ENCODE peak calls at places on chromosome 16, in nine cellular contexts. X is dorsolateral prefrontal cortex, R is progenitor cell of endocrine pancreas, M is kidney, U is Calu3, A is fibroblast of mammary gland, Q is choroid plexus epithelial cell, V is GM23338, O is CD14-positive monocyte. C is an unnamed sample.

GRCh38 chr16:88014201-88014781 is 63.1 kb downstream of the BANP start:
- DNase-seq in X (peak; percentile 25), R (no peak), M (no peak), U (no peak), A (peak; percentile 50), Q (peak; percentile 57), V (no peak), O (peak; percentile 26), C (no peak)

GRCh38 chr16:53703590-53704444 is at the start of the genes FTO and RPGRIP1L:
- DNase-seq in X (peak; percentile 100), R (peak; percentile 100), M (peak; percentile 99), U (peak; percentile 99), A (peak; percentile 99), Q (peak; percentile 99), V (peak; percentile 98), O (peak; percentile 98), C (peak; percentile 99)

GRCh38 chr16:83926726-83927397 is 26.2 kb upstream of the OSGIN1 start:
- DNase-seq in X (peak; percentile 85), R (peak; percentile 90), M (peak; percentile 89), U (peak; percentile 95), A (peak; percentile 62), Q (peak; percentile 67), V (peak; percentile 90), O (peak; percentile 52), C (peak; percentile 71)

GRCh38 chr16:84617068-84617630 is 729 bp downstream of the COTL1 start:
- DNase-seq in X (no peak), R (no peak), M (peak; percentile 89), U (peak; percentile 41), A (no peak), Q (peak; percentile 16), V (no peak), O (no peak), C (peak; percentile 70)

GRCh38 chr16:23395732-23396131 is 57.3 kb downstream of the COG7 start:
- DNase-seq in X (no peak), R (no peak), M (peak; percentile 24), U (no peak), A (no peak), Q (no peak), V (no peak), O (no peak), C (no peak)

GRCh38 chr16:53881371-53881770 is 177.4 kb downstream of the FTO start:
- DNase-seq in X (no peak), R (no peak), M (no peak), U (no peak), A (peak; percentile 90), Q (peak; percentile 84), V (no peak), O (no peak), C (no peak)

GRCh38 chr16:54582631-54583250 is 296.2 kb upstream of the IRX3 start:
- DNase-seq in X (no peak), R (no peak), M (no peak), U (no peak), A (no peak), Q (no peak), V (no peak), O (no peak), C (no peak)

GRCh38 chr16:88924834-88925539 is 52.0 kb downstream of the CBFA2T3 start:
- DNase-seq in X (peak; percentile 69), R (no peak), M (no peak), U (peak; percentile 88), A (peak; percentile 87), Q (peak; percentile 93), V (peak; percentile 64), O (no peak), C (peak; percentile 68)

GRCh38 chr16:3652373-3653037 is 2.0 kb upstream of the DNASE1 start:
- DNase-seq in X (peak; percentile 21), R (no peak), M (peak; percentile 44), U (no peak), A (no peak), Q (no peak), V (no peak), O (no peak), C (no peak)

GRCh38 chr16:70745536-70746025 is 55.4 kb downstream of the VAC14 start:
- DNase-seq in X (no peak), R (no peak), M (no peak), U (no peak), A (no peak), Q (no peak), V (no peak), O (no peak), C (no peak)

GRCh38 chr16:28089992-28090365 is 26.5 kb upstream of the GSG1L start:
- DNase-seq in X (no peak), R (no peak), M (no peak), U (no peak), A (no peak), Q (no peak), V (no peak), O (no peak), C (no peak)

GRCh38 chr16:86809458-86809955 is 231.2 kb downstream of the FOXL1 start:
- DNase-seq in X (no peak), R (no peak), M (no peak), U (peak; percentile 52), A (peak; percentile 87), Q (peak; percentile 47), V (peak; percentile 23), O (no peak), C (no peak)

DNA sequence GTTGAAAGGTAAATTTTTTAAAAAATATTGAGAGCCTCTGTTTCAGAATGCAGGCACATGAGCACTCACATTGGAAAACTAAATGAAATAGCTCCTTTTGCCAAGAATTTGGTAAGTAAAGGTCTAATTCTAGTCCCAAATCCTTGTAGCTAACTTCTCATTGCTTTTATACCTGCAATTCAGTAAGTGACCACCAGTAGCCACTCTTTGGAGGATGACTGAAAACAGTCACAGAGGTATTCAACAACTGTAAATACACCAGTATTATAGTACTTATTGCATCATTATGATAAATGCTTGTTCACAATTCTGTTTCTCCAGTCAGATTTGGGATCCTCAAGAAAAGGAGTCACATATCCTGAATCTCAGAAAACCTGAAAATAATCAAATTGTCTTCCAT is 562.4 kb upstream of the CDH11 start:
- DNase-seq in X (no peak), R (no peak), M (no peak), U (no peak), A (no peak), Q (no peak), V (peak; percentile 17), O (no peak), C (no peak)
- TF ChIP-seq CTCF in X (no peak), R (no peak), M (no peak), U (no peak), A (peak; percentile 30), Q (peak; percentile 34), V (peak; percentile 29), O (no peak), C (no peak)

GRCh38 chr16:15464401-15465186 is 30.2 kb downstream of the BMERB1 start:
- DNase-seq in X (no peak), R (no peak), M (no peak), U (no peak), A (no peak), Q (peak; percentile 37), V (no peak), O (no peak), C (no peak)

GRCh38 chr16:15466131-15466530 is 31.7 kb downstream of the BMERB1 start:
- DNase-seq in X (no peak), R (no peak), M (no peak), U (no peak), A (no peak), Q (no peak), V (no peak), O (no peak), C (no peak)

GRCh38 chr16:15461376-15461775 is 27.0 kb downstream of the BMERB1 start:
- DNase-seq in X (no peak), R (no peak), M (no peak), U (no peak), A (no peak), Q (no peak), V (no peak), O (no peak), C (no peak)

DNA sequence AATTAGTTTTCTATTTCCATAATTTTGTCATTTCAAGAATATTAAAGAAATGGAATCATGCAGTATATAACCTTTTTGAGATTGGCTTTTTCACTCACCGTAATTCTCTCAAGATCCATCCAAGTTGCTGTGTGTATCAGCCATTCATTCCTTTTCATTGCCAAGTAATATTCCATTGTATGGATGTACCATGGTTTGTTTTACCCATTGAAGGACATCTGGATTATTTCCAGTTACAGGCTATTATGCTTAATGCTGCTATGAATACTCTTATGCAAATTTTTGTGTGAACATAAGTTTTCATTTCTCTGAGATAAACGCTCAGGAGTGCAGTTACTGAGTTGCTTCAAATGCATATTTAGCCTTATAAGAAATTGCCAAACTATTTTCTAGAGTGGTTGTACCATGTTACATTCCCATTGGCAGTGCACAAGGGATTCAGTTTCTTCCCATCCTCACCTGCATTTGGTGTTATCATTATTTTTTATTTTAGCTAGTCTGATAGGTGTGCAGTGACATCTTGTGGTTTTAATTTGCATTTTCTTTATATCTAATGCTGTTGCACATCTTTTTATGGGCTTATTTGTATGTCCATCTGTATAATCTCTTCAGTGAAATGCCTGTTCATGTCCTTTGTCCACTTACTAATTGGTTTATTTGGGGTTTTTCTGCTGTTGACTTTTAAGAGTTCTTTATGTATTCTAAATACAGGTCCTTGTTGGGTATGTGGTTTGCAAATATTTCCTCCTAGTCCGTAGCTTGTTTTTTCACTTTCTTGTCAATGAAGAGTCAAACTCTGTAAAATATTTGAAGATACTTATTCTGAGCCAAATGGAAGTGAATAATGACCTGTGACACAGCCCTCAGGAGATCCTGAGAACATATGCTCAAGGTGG is 32.7 kb downstream of the BMERB1 start:
- DNase-seq in X (no peak), R (no peak), M (no peak), U (no peak), A (peak; percentile 37), Q (peak; percentile 33), V (no peak), O (no peak), C (no peak)
- TF ChIP-seq CTCF in X (no peak), R (peak; percentile 33), M (peak; percentile 5), U (peak; percentile 50), A (peak; percentile 31), Q (peak; percentile 31), V (no peak), O (peak; percentile 31), C (no peak)

GRCh38 chr16:65126845-65127624 is 5.2 kb upstream of the CDH11 start:
- DNase-seq in X (no peak), R (no peak), M (no peak), U (no peak), A (no peak), Q (no peak), V (peak; percentile 26), O (no peak), C (no peak)
- TF ChIP-seq CTCF in X (peak; percentile 27), R (peak; percentile 47), M (no peak), U (no peak), A (peak; percentile 51), Q (peak; percentile 49), V (peak; percentile 37), O (peak; percentile 11), C (peak; percentile 29)

GRCh38 chr16:56038564-56039098 is 152.7 kb upstream of the GNAO1 start:
- DNase-seq in X (no peak), R (no peak), M (no peak), U (no peak), A (no peak), Q (no peak), V (no peak), O (no peak), C (no peak)

GRCh38 chr16:56047307-56048234 is 143.7 kb upstream of the GNAO1 start:
- DNase-seq in X (no peak), R (no peak), M (no peak), U (no peak), A (no peak), Q (no peak), V (no peak), O (no peak), C (no peak)

GRCh38 chr16:56042416-56042815 is 148.9 kb upstream of the GNAO1 start:
- DNase-seq in X (no peak), R (no peak), M (no peak), U (no peak), A (no peak), Q (no peak), V (no peak), O (no peak), C (no peak)

GRCh38 chr16:56041556-56042140 is 149.6 kb upstream of the GNAO1 start:
- DNase-seq in X (no peak), R (peak; percentile 28), M (no peak), U (peak; percentile 53), A (no peak), Q (no peak), V (peak; percentile 86), O (no peak), C (peak; percentile 42)
- TF ChIP-seq CTCF in X (peak; percentile 50), R (peak; percentile 64), M (peak; percentile 31), U (peak; percentile 32), A (no peak), Q (no peak), V (peak; percentile 94), O (no peak), C (peak; percentile 33)